ENCODE peak calls at places on chromosomes 1 and 21, in six cellular contexts. One of them, this sample, is unnamed.

GRCh38 chr1:43172532-43172972 is 422 bp downstream of the CFAP57 start:
- DNase-seq in endothelial cell: peak; percentile 78
- DNase-seq in NCI-H146: peak; percentile 83
- DNase-seq in kidney epithelial cell: peak; percentile 23
- DNase-seq in CD8-positive, alpha-beta T cell: peak; percentile 86
- DNase-seq in dorsolateral prefrontal cortex: peak; percentile 79
- DNase-seq in this sample: peak; percentile 85

GRCh38 chr1:162535501-162535900 is 26.0 kb upstream of the UAP1 start:
- DNase-seq in dorsolateral prefrontal cortex: no peak
- DNase-seq in CD8-positive, alpha-beta T cell: no peak
- DNase-seq in endothelial cell: no peak
- DNase-seq in NCI-H146: no peak
- DNase-seq in kidney epithelial cell: no peak
- DNase-seq in this sample: no peak

GRCh38 chr21:46079357-46080170 is 18.3 kb upstream of the COL6A2 start:
- DNase-seq in kidney epithelial cell: no peak
- DNase-seq in CD8-positive, alpha-beta T cell: no peak
- DNase-seq in dorsolateral prefrontal cortex: no peak
- DNase-seq in endothelial cell: no peak
- DNase-seq in NCI-H146: no peak
- DNase-seq in this sample: no peak

GRCh38 chr1:84538599-84538998 is 32.2 kb upstream of the GNG5 start:
- DNase-seq in NCI-H146: no peak
- DNase-seq in CD8-positive, alpha-beta T cell: no peak
- DNase-seq in dorsolateral prefrontal cortex: no peak
- DNase-seq in kidney epithelial cell: no peak
- DNase-seq in endothelial cell: no peak
- DNase-seq in this sample: no peak

GRCh38 chr1:16012590-16013219 is 5.1 kb downstream of the HSPB7 start:
- DNase-seq in CD8-positive, alpha-beta T cell: no peak
- DNase-seq in endothelial cell: no peak
- DNase-seq in dorsolateral prefrontal cortex: no peak
- DNase-seq in kidney epithelial cell: no peak
- DNase-seq in NCI-H146: peak; percentile 67
- DNase-seq in this sample: peak; percentile 74

GRCh38 chr1:156420209-156421061 is 51.4 kb downstream of the RHBG start:
- DNase-seq in dorsolateral prefrontal cortex: peak; percentile 56
- DNase-seq in endothelial cell: peak; percentile 43
- DNase-seq in NCI-H146: no peak
- DNase-seq in kidney epithelial cell: no peak
- DNase-seq in CD8-positive, alpha-beta T cell: peak; percentile 44
- DNase-seq in this sample: no peak

GRCh38 chr1:208261874-208262273 is 17.7 kb upstream of the PLXNA2 start:
- DNase-seq in kidney epithelial cell: no peak
- DNase-seq in CD8-positive, alpha-beta T cell: no peak
- DNase-seq in NCI-H146: no peak
- DNase-seq in dorsolateral prefrontal cortex: no peak
- DNase-seq in endothelial cell: no peak
- DNase-seq in this sample: no peak

GRCh38 chr1:50658421-50659076 is 235.3 kb upstream of the DMRTA2 start:
- DNase-seq in NCI-H146: no peak
- DNase-seq in kidney epithelial cell: peak; percentile 4
- DNase-seq in endothelial cell: no peak
- DNase-seq in dorsolateral prefrontal cortex: no peak
- DNase-seq in CD8-positive, alpha-beta T cell: no peak
- DNase-seq in this sample: no peak

GRCh38 chr1:164622057-164622840 is 63.3 kb downstream of the PBX1 start:
- DNase-seq in dorsolateral prefrontal cortex: no peak
- DNase-seq in kidney epithelial cell: no peak
- DNase-seq in NCI-H146: no peak
- DNase-seq in CD8-positive, alpha-beta T cell: no peak
- DNase-seq in endothelial cell: no peak
- DNase-seq in this sample: no peak

GRCh38 chr1:14842361-14842760 is 243.9 kb downstream of the KAZN start:
- DNase-seq in CD8-positive, alpha-beta T cell: no peak
- DNase-seq in NCI-H146: no peak
- DNase-seq in dorsolateral prefrontal cortex: no peak
- DNase-seq in kidney epithelial cell: no peak
- DNase-seq in endothelial cell: no peak
- DNase-seq in this sample: no peak

GRCh38 chr1:115644109-115644508 is 2.3 kb downstream of the VANGL1 start:
- DNase-seq in NCI-H146: no peak
- DNase-seq in dorsolateral prefrontal cortex: no peak
- DNase-seq in kidney epithelial cell: no peak
- DNase-seq in endothelial cell: no peak
- DNase-seq in CD8-positive, alpha-beta T cell: no peak
- DNase-seq in this sample: no peak

GRCh38 chr1:237795558-237795957 is 95.2 kb downstream of the ZP4 start:
- DNase-seq in dorsolateral prefrontal cortex: no peak
- DNase-seq in kidney epithelial cell: no peak
- DNase-seq in NCI-H146: no peak
- DNase-seq in CD8-positive, alpha-beta T cell: no peak
- DNase-seq in endothelial cell: no peak
- DNase-seq in this sample: no peak

GRCh38 chr1:229248821-229249817 is 21.8 kb upstream of the RAB4A start:
- DNase-seq in dorsolateral prefrontal cortex: no peak
- DNase-seq in endothelial cell: no peak
- DNase-seq in kidney epithelial cell: no peak
- DNase-seq in NCI-H146: no peak
- DNase-seq in CD8-positive, alpha-beta T cell: no peak
- DNase-seq in this sample: no peak

GRCh38 chr1:169012416-169012815 is 94.1 kb upstream of the ATP1B1 start:
- DNase-seq in NCI-H146: no peak
- DNase-seq in dorsolateral prefrontal cortex: no peak
- DNase-seq in kidney epithelial cell: no peak
- DNase-seq in endothelial cell: no peak
- DNase-seq in CD8-positive, alpha-beta T cell: no peak
- DNase-seq in this sample: no peak

GRCh38 chr1:157092831-157093230 is 6.8 kb downstream of the ETV3L start:
- DNase-seq in kidney epithelial cell: no peak
- DNase-seq in dorsolateral prefrontal cortex: peak; percentile 52
- DNase-seq in CD8-positive, alpha-beta T cell: no peak
- DNase-seq in endothelial cell: no peak
- DNase-seq in NCI-H146: no peak
- DNase-seq in this sample: no peak

GRCh38 chr1:200184196-200184595 is 156.7 kb downstream of the NR5A2 start:
- DNase-seq in NCI-H146: no peak
- DNase-seq in endothelial cell: no peak
- DNase-seq in CD8-positive, alpha-beta T cell: no peak
- DNase-seq in kidney epithelial cell: peak; percentile 89
- DNase-seq in dorsolateral prefrontal cortex: no peak
- DNase-seq in this sample: peak; percentile 22

GRCh38 chr1:215819114-215819513 is 252.0 kb downstream of the KCTD3 start:
- DNase-seq in NCI-H146: no peak
- DNase-seq in dorsolateral prefrontal cortex: no peak
- DNase-seq in CD8-positive, alpha-beta T cell: no peak
- DNase-seq in endothelial cell: no peak
- DNase-seq in kidney epithelial cell: no peak
- DNase-seq in this sample: no peak

GRCh38 chr1:1578371-1578940 is 3.8 kb upstream of the SSU72 start:
- DNase-seq in NCI-H146: no peak
- DNase-seq in kidney epithelial cell: no peak
- DNase-seq in dorsolateral prefrontal cortex: no peak
- DNase-seq in endothelial cell: no peak
- DNase-seq in CD8-positive, alpha-beta T cell: no peak
- DNase-seq in this sample: no peak

GRCh38 chr1:15224903-15225485 is 22.0 kb upstream of the FHAD1 start:
- DNase-seq in endothelial cell: no peak
- DNase-seq in kidney epithelial cell: no peak
- DNase-seq in CD8-positive, alpha-beta T cell: no peak
- DNase-seq in NCI-H146: no peak
- DNase-seq in dorsolateral prefrontal cortex: no peak
- DNase-seq in this sample: no peak

GRCh38 chr21:44703731-44704635 is 7.0 kb downstream of the KRTAP10-12 start:
- DNase-seq in NCI-H146: no peak
- DNase-seq in endothelial cell: no peak
- DNase-seq in dorsolateral prefrontal cortex: no peak
- DNase-seq in CD8-positive, alpha-beta T cell: no peak
- DNase-seq in kidney epithelial cell: no peak
- DNase-seq in this sample: no peak

GRCh38 chr1:82065917-82066316 is 265.2 kb downstream of the ADGRL2 start:
- DNase-seq in dorsolateral prefrontal cortex: no peak
- DNase-seq in endothelial cell: no peak
- DNase-seq in CD8-positive, alpha-beta T cell: no peak
- DNase-seq in kidney epithelial cell: no peak
- DNase-seq in NCI-H146: no peak
- DNase-seq in this sample: no peak

GRCh38 chr1:55050283-55050682 is 10.9 kb downstream of the PCSK9 start:
- DNase-seq in CD8-positive, alpha-beta T cell: no peak
- DNase-seq in endothelial cell: no peak
- DNase-seq in dorsolateral prefrontal cortex: peak; percentile 48
- DNase-seq in NCI-H146: no peak
- DNase-seq in kidney epithelial cell: no peak
- DNase-seq in this sample: no peak

GRCh38 chr1:9824702-9825089 is 931 bp upstream of the CLSTN1 start:
- DNase-seq in CD8-positive, alpha-beta T cell: no peak
- DNase-seq in dorsolateral prefrontal cortex: no peak
- DNase-seq in NCI-H146: no peak
- DNase-seq in kidney epithelial cell: no peak
- DNase-seq in endothelial cell: no peak
- DNase-seq in this sample: no peak

GRCh38 chr1:153661111-153661708 is 2.7 kb downstream of the SNAPIN start:
- DNase-seq in CD8-positive, alpha-beta T cell: no peak
- DNase-seq in dorsolateral prefrontal cortex: no peak
- DNase-seq in kidney epithelial cell: no peak
- DNase-seq in NCI-H146: no peak
- DNase-seq in endothelial cell: no peak
- DNase-seq in this sample: no peak

GRCh38 chr21:41993744-41994143 is 16.4 kb downstream of the ZBTB21 start:
- DNase-seq in CD8-positive, alpha-beta T cell: no peak
- DNase-seq in endothelial cell: no peak
- DNase-seq in kidney epithelial cell: no peak
- DNase-seq in dorsolateral prefrontal cortex: no peak
- DNase-seq in NCI-H146: no peak
- DNase-seq in this sample: no peak

GRCh38 chr1:1758059-1758621 is 20.1 kb downstream of the NADK start:
- DNase-seq in CD8-positive, alpha-beta T cell: no peak
- DNase-seq in dorsolateral prefrontal cortex: no peak
- DNase-seq in NCI-H146: no peak
- DNase-seq in endothelial cell: no peak
- DNase-seq in kidney epithelial cell: no peak
- DNase-seq in this sample: no peak

GRCh38 chr1:32960819-32961355 is 3.7 kb downstream of the RNF19B start:
- DNase-seq in kidney epithelial cell: no peak
- DNase-seq in CD8-positive, alpha-beta T cell: no peak
- DNase-seq in dorsolateral prefrontal cortex: no peak
- DNase-seq in NCI-H146: no peak
- DNase-seq in endothelial cell: no peak
- DNase-seq in this sample: no peak

GRCh38 chr1:213053455-213053854 is 2.4 kb downstream of the RPS6KC1 start:
- DNase-seq in dorsolateral prefrontal cortex: no peak
- DNase-seq in kidney epithelial cell: no peak
- DNase-seq in NCI-H146: no peak
- DNase-seq in CD8-positive, alpha-beta T cell: no peak
- DNase-seq in endothelial cell: no peak
- DNase-seq in this sample: no peak

GRCh38 chr1:20964540-20965484 is 177.7 kb upstream of the HP1BP3 start:
- DNase-seq in kidney epithelial cell: no peak
- DNase-seq in CD8-positive, alpha-beta T cell: no peak
- DNase-seq in NCI-H146: peak; percentile 89
- DNase-seq in endothelial cell: no peak
- DNase-seq in dorsolateral prefrontal cortex: no peak
- DNase-seq in this sample: peak; percentile 47

GRCh38 chr1:63663301-63663700 is 70.1 kb downstream of the PGM1 start:
- DNase-seq in NCI-H146: no peak
- DNase-seq in dorsolateral prefrontal cortex: no peak
- DNase-seq in endothelial cell: no peak
- DNase-seq in CD8-positive, alpha-beta T cell: no peak
- DNase-seq in kidney epithelial cell: no peak
- DNase-seq in this sample: no peak

GRCh38 chr1:207088161-207088560 is 499 bp upstream of the C4BPB start:
- DNase-seq in endothelial cell: no peak
- DNase-seq in NCI-H146: no peak
- DNase-seq in dorsolateral prefrontal cortex: no peak
- DNase-seq in CD8-positive, alpha-beta T cell: no peak
- DNase-seq in kidney epithelial cell: no peak
- DNase-seq in this sample: no peak

GRCh38 chr1:183163311-183163710 is 22.8 kb upstream of the LAMC2 start:
- DNase-seq in NCI-H146: no peak
- DNase-seq in endothelial cell: no peak
- DNase-seq in kidney epithelial cell: peak; percentile 89
- DNase-seq in CD8-positive, alpha-beta T cell: no peak
- DNase-seq in dorsolateral prefrontal cortex: no peak
- DNase-seq in this sample: no peak

GRCh38 chr21:37862536-37862935 is 53.7 kb downstream of the KCNJ6 start:
- DNase-seq in CD8-positive, alpha-beta T cell: no peak
- DNase-seq in dorsolateral prefrontal cortex: peak; percentile 47
- DNase-seq in NCI-H146: peak; percentile 0
- DNase-seq in kidney epithelial cell: no peak
- DNase-seq in endothelial cell: peak; percentile 22
- DNase-seq in this sample: peak; percentile 81

GRCh38 chr21:43364851-43365424 is 62.0 kb downstream of the SIK1 start:
- DNase-seq in dorsolateral prefrontal cortex: no peak
- DNase-seq in kidney epithelial cell: no peak
- DNase-seq in NCI-H146: peak; percentile 58
- DNase-seq in CD8-positive, alpha-beta T cell: no peak
- DNase-seq in endothelial cell: no peak
- DNase-seq in this sample: peak; percentile 77

GRCh38 chr1:242189591-242189990 is 190.7 kb upstream of the MAP1LC3C start:
- DNase-seq in endothelial cell: peak; percentile 9
- DNase-seq in dorsolateral prefrontal cortex: peak; percentile 75
- DNase-seq in CD8-positive, alpha-beta T cell: no peak
- DNase-seq in kidney epithelial cell: no peak
- DNase-seq in NCI-H146: no peak
- DNase-seq in this sample: no peak

GRCh38 chr21:44708866-44709425 is 2.4 kb downstream of the TSPEAR start:
- DNase-seq in CD8-positive, alpha-beta T cell: no peak
- DNase-seq in NCI-H146: no peak
- DNase-seq in kidney epithelial cell: no peak
- DNase-seq in dorsolateral prefrontal cortex: no peak
- DNase-seq in endothelial cell: no peak
- DNase-seq in this sample: no peak

GRCh38 chr21:26851109-26851944 is 6.1 kb upstream of the ADAMTS1 start:
- DNase-seq in CD8-positive, alpha-beta T cell: no peak
- DNase-seq in kidney epithelial cell: no peak
- DNase-seq in NCI-H146: no peak
- DNase-seq in endothelial cell: no peak
- DNase-seq in dorsolateral prefrontal cortex: no peak
- DNase-seq in this sample: no peak

This sample was measured in SHP77.